ENCODE peak calls at places on chromosomes 11 and 22, in four cellular contexts. M is left lung, B is fibroblast of lung, P is bronchial epithelial cell. U is an unnamed sample.

GRCh38 chr11:65565624-65566453 is 4.4 kb upstream of the ZNRD2 start:
- DNase-seq in M (no peak), B (peak; percentile 70), P (peak; percentile 37), U (no peak)

GRCh38 chr11:11514246-11514645 is 107.6 kb downstream of the GALNT18 start:
- DNase-seq in M (no peak), B (no peak), P (no peak), U (no peak)

GRCh38 chr11:58787903-58788302 is 56.2 kb upstream of the GLYAT start:
- DNase-seq in M (no peak), B (peak; percentile 14), P (peak; percentile 88), U (no peak)

GRCh38 chr22:36928826-36929535 is 15.6 kb downstream of the CSF2RB start:
- DNase-seq in M (no peak), B (no peak), P (no peak), U (no peak)

GRCh38 chr22:20979243-20979809 is 2.8 kb upstream of the LZTR1 start:
- DNase-seq in M (peak; percentile 87), B (peak; percentile 84), P (peak; percentile 83), U (peak; percentile 92)

GRCh38 chr11:10418259-10418949 is 36.7 kb upstream of the AMPD3 start:
- DNase-seq in M (no peak), B (peak; percentile 12), P (no peak), U (no peak)

GRCh38 chr11:62706841-62707240 is 383 bp downstream of the BSCL2 start:
- DNase-seq in M (no peak), B (no peak), P (no peak), U (no peak)

GRCh38 chr11:2554338-2555240 is 109.8 kb downstream of the KCNQ1 start:
- DNase-seq in M (peak; percentile 64), B (no peak), P (peak; percentile 15), U (peak; percentile 45)

GRCh38 chr11:1994121-1994520 is 3.5 kb downstream of the H19 start:
- DNase-seq in M (peak; percentile 12), B (no peak), P (no peak), U (no peak)

GRCh38 chr11:77074626-77075221 is 8.0 kb downstream of the CAPN5 start:
- DNase-seq in M (no peak), B (no peak), P (no peak), U (peak; percentile 37)

GRCh38 chr22:19455585-19456370 is 8.3 kb upstream of the C22orf39 start:
- DNase-seq in M (no peak), B (no peak), P (no peak), U (no peak)
- H3K36me3 ChIP-seq in M (peaks cover 98% of the 10 kb centered on the region), B (peaks cover 22% of the 10 kb centered on the region), P (peaks cover 30% of the 10 kb centered on the region), U (peaks cover 87% of the 10 kb centered on the region)

GRCh38 chr11:35629511-35629910 is 11.3 kb downstream of the FJX1 start:
- DNase-seq in M (no peak), B (no peak), P (no peak), U (no peak)
- H3K27me3 ChIP-seq in M (peaks cover 19% of the 10 kb centered on the region), B (no peaks in the 10 kb centered on the region), P (no peaks in the 10 kb centered on the region), U (no peaks in the 10 kb centered on the region)

GRCh38 chr11:103484545-103484944 is 375.3 kb downstream of the DYNC2H1 start:
- DNase-seq in M (no peak), B (no peak), P (no peak), U (no peak)
- TF ChIP-seq CTCF in M (no peak), B (no peak), P (no peak), U (no peak)

DNA sequence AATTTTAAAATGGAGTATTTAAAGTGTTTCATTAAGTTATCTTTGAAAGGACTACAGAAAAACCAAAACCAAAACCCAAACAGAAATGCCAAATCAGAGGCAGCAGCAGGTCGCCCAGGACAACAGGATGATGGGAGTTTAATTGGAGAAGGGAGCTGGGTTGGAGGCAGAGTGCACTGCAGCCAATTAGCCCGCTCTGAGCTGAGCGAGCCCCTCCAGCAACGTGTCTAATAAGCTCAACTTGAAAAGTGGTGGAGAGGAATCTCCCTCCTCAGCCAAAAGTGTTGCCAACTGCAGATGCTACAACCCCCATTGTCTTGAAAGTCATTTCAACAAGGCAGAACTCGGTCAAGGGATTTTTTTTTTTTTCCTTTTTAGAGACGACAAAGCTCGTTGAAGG is 323.9 kb downstream of the CADM1 start:
- DNase-seq in M (no peak), B (no peak), P (no peak), U (no peak)
- H3K36me3 ChIP-seq in M (no peaks in the 10 kb centered on the region), B (no peaks in the 10 kb centered on the region), P (no peaks in the 10 kb centered on the region), U (no peaks in the 10 kb centered on the region)

DNA sequence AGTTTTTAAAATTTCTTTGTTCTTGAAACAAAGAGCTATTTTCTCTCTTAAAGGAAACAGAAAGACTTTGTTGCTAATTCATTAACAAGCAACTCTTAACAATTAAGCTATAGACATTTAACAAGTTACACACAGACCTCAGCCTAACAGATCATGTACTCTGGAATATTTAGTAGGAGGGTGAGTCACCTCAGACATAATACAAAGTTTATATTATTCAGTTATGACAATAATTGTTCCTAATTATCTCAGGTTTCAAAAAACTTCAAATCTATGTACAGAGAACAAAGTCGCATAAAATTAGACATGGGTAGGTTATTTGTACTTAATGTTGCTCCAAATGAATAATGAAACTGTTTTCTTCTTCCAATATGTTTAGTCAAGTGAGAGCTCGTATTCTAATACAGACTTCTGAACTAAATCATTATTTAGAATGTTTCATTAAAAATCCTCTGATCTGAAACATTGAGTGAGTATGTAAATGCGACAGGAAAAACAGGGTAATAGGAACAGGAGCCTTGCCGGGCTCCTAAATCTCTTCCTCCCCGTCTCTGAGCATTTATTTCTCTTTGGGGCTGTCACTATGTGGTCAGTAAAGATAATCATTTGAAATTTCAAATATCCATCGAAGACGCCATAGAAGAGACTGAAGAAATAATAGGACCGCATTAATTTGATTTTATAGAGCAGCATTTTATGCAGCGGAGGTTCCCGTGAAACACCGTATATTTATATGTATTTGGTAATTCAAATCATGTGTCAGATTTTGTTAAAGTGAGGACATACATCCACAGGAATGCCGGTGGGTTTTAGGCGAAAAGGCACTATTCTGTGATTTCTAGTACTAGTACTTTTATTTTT is 8.7 kb upstream of the BARX2 start:
- DNase-seq in M (no peak), B (no peak), P (peak; percentile 29), U (no peak)
- H3K27me3 ChIP-seq in M (peaks cover 100% of the 10 kb centered on the region), B (peaks cover 11% of the 10 kb centered on the region), P (peaks cover 3% of the 10 kb centered on the region), U (peaks cover 68% of the 10 kb centered on the region)